ENCODE peak calls at places on chromosomes 7 and 10, in six cellular contexts. B, U, L, M, Y and O are unnamed samples.

GRCh38 chr7:141072548-141073172 is 1.2 kb upstream of the TMEM178B start:
- DNase-seq in U (no peak), B (no peak), L (peak), M (peak), Y (peak), O (no peak)

GRCh38 chr10:129441391-129442009 is 25.5 kb upstream of the MGMT start:
- DNase-seq in B (no peak), M (no peak), U (no peak), L (no peak), Y (no peak), O (no peak)

GRCh38 chr10:97849491-97850402 is at the start of gene GOLGA7B:
- DNase-seq in M (peak), B (no peak), U (no peak), Y (peak), L (peak), O (no peak)

GRCh38 chr7:116438274-116438673 is 61.3 kb upstream of the CAV2 start:
- DNase-seq in B (no peak), U (no peak), M (peak), L (no peak), Y (no peak), O (no peak)

GRCh38 chr7:100673942-100674431 is 447 bp downstream of the GNB2 start:
- DNase-seq in M (no peak), B (no peak), Y (peak), L (peak), U (no peak), O (no peak)

GRCh38 chr7:30726296-30727006 is 25.5 kb upstream of the INMT start:
- DNase-seq in Y (no peak), U (no peak), B (no peak), M (no peak), L (no peak), O (no peak)

GRCh38 chr10:17226891-17227303 is 1.1 kb upstream of the VIM start:
- DNase-seq in M (no peak), U (no peak), B (no peak), Y (peak), L (peak), O (no peak)

GRCh38 chr10:7890802-7891201 is 72.5 kb downstream of the TAF3 start:
- DNase-seq in M (no peak), Y (no peak), B (no peak), U (no peak), L (no peak), O (no peak)

GRCh38 chr7:74612015-74612829 is 45.3 kb upstream of the GTF2I start:
- DNase-seq in L (no peak), B (no peak), Y (no peak), U (no peak), M (no peak), O (no peak)

GRCh38 chr10:131979821-131980270 is 1.9 kb downstream of the BNIP3 start:
- DNase-seq in U (no peak), B (no peak), M (peak), Y (peak), L (peak), O (no peak)

GRCh38 chr7:133513608-133514007 is 260.7 kb downstream of the EXOC4 start:
- DNase-seq in L (no peak), U (no peak), M (peak), B (no peak), Y (no peak), O (no peak)

GRCh38 chr10:13162013-13162364 is 631 bp downstream of the MCM10 start:
- DNase-seq in B (no peak), L (peak), U (no peak), M (peak), Y (no peak), O (no peak)

GRCh38 chr7:1953199-1954190 is 279.2 kb downstream of the MAD1L1 start:
- DNase-seq in B (no peak), L (no peak), M (no peak), Y (peak), U (no peak), O (no peak)

GRCh38 chr7:85068796-85069195 is 118.1 kb downstream of the SEMA3D start:
- DNase-seq in B (no peak), Y (no peak), M (peak), U (no peak), L (no peak), O (no peak)

GRCh38 chr7:98225913-98226614 is 14.8 kb downstream of the BHLHA15 start:
- DNase-seq in U (no peak), B (no peak), M (no peak), Y (no peak), L (no peak), O (no peak)

GRCh38 chr10:15106352-15107013 is 9.3 kb downstream of the RPP38 start:
- DNase-seq in Y (peak), B (peak), U (peak), M (peak), L (peak), O (no peak)

GRCh38 chr10:22849077-22849810 is 78.6 kb upstream of the ARMC3 start:
- DNase-seq in L (peak), Y (peak), B (no peak), M (no peak), U (no peak), O (peak)

GRCh38 chr10:27192284-27192683 is 37.1 kb downstream of the MASTL start:
- DNase-seq in B (peak), U (no peak), M (peak), L (peak), Y (no peak), O (peak)

GRCh38 chr7:111499027-111499426 is 63.3 kb downstream of the IMMP2L start:
- DNase-seq in M (peak), B (peak), U (no peak), L (peak), Y (no peak), O (no peak)

GRCh38 chr7:37277513-37277912 is 171.2 kb downstream of the ELMO1 start:
- DNase-seq in L (no peak), B (no peak), U (no peak), Y (no peak), M (no peak), O (no peak)

GRCh38 chr10:108465871-108466641 is 1301.5 kb upstream of the SORCS1 start:
- DNase-seq in U (no peak), Y (peak), L (peak), B (no peak), M (peak), O (no peak)

GRCh38 chr7:1060315-1061080 is 16.2 kb downstream of the GPR146 start:
- DNase-seq in U (no peak), L (peak), B (no peak), Y (peak), M (no peak), O (no peak)

GRCh38 chr7:38518516-38518915 is 112.7 kb downstream of the AMPH start:
- DNase-seq in M (no peak), U (no peak), Y (no peak), L (no peak), B (no peak), O (no peak)

GRCh38 chr10:119654540-119654939 is 3.4 kb downstream of the BAG3 start:
- DNase-seq in U (no peak), Y (no peak), L (no peak), M (peak), B (no peak), O (no peak)

GRCh38 chr7:107961399-107961798 is 41.6 kb downstream of the LAMB1 start:
- DNase-seq in M (no peak), B (no peak), U (no peak), L (peak), Y (peak), O (no peak)

GRCh38 chr10:86857097-86857825 is 100.2 kb downstream of the MMRN2 start:
- DNase-seq in B (no peak), U (no peak), Y (no peak), M (peak), L (no peak), O (no peak)

GRCh38 chr10:91124016-91124415 is 96.4 kb upstream of the PCGF5 start:
- DNase-seq in B (no peak), M (no peak), Y (no peak), U (no peak), L (no peak), O (no peak)

GRCh38 chr10:8034666-8035640 is 19.5 kb upstream of the GATA3 start:
- DNase-seq in L (no peak), B (no peak), Y (no peak), U (no peak), M (no peak), O (no peak)

GRCh38 chr10:28743576-28743975 is 66.3 kb downstream of the BAMBI start:
- DNase-seq in M (no peak), Y (no peak), L (no peak), U (no peak), B (no peak), O (no peak)

GRCh38 chr10:97234403-97234802 is 48.6 kb upstream of the SLIT1 start:
- DNase-seq in L (no peak), Y (no peak), M (peak), U (no peak), B (peak), O (no peak)

GRCh38 chr7:74179935-74180604 is 5.9 kb downstream of the EIF4H start:
- DNase-seq in Y (no peak), L (no peak), U (no peak), B (no peak), M (no peak), O (no peak)

GRCh38 chr10:78614744-78615143 is 454.0 kb upstream of the ZMIZ1 start:
- DNase-seq in Y (no peak), M (no peak), L (no peak), U (no peak), B (no peak), O (no peak)

GRCh38 chr10:77428776-77429395 is 208.7 kb downstream of the KCNMA1 start:
- DNase-seq in Y (no peak), M (peak), U (no peak), L (peak), B (no peak), O (no peak)

GRCh38 chr10:48465860-48466521 is 138.9 kb downstream of the ARHGAP22 start:
- DNase-seq in Y (no peak), M (no peak), B (no peak), U (no peak), L (no peak), O (no peak)